ENCODE peak calls at places on chromosomes 4 and X, in seven cellular contexts. One of them, this sample, is unnamed.

GRCh38 chrX:3599787-3600465 is 113.5 kb downstream of the PRKX start:
- DNase-seq in CD8-positive, alpha-beta memory T cell: no peak
- DNase-seq in A673: peak; percentile 18
- DNase-seq in RPMI8226: no peak
- DNase-seq in dermis blood vessel endothelial cell: peak; percentile 4
- DNase-seq in nephron progenitor cell: no peak
- DNase-seq in HCT116: no peak
- DNase-seq in this sample: peak; percentile 1

GRCh38 chr4:80073362-80074008 is 456 bp upstream of the ANTXR2 start:
- DNase-seq in HCT116: no peak
- DNase-seq in dermis blood vessel endothelial cell: no peak
- DNase-seq in nephron progenitor cell: no peak
- DNase-seq in RPMI8226: peak; percentile 62
- DNase-seq in CD8-positive, alpha-beta memory T cell: peak; percentile 49
- DNase-seq in A673: no peak
- DNase-seq in this sample: no peak

GRCh38 chr4:73867783-73868182 is 1.4 kb upstream of the CXCL1 start:
- DNase-seq in A673: no peak
- DNase-seq in dermis blood vessel endothelial cell: peak; percentile 43
- DNase-seq in CD8-positive, alpha-beta memory T cell: no peak
- DNase-seq in RPMI8226: peak; percentile 25
- DNase-seq in nephron progenitor cell: no peak
- DNase-seq in HCT116: peak; percentile 70
- DNase-seq in this sample: no peak

GRCh38 chrX:42714981-42715688 is 62.8 kb downstream of the PPP1R2C start:
- DNase-seq in HCT116: no peak
- DNase-seq in RPMI8226: peak; percentile 57
- DNase-seq in nephron progenitor cell: peak; percentile 64
- DNase-seq in A673: peak; percentile 30
- DNase-seq in CD8-positive, alpha-beta memory T cell: peak; percentile 28
- DNase-seq in dermis blood vessel endothelial cell: no peak
- DNase-seq in this sample: no peak

GRCh38 chr4:142413516-142413915 is 432.6 kb downstream of the INPP4B start:
- DNase-seq in RPMI8226: no peak
- DNase-seq in CD8-positive, alpha-beta memory T cell: no peak
- DNase-seq in dermis blood vessel endothelial cell: no peak
- DNase-seq in nephron progenitor cell: no peak
- DNase-seq in A673: no peak
- DNase-seq in HCT116: no peak
- DNase-seq in this sample: no peak

GRCh38 chrX:9343971-9344370 is 120.9 kb upstream of the TBL1X start:
- DNase-seq in A673: no peak
- DNase-seq in HCT116: no peak
- DNase-seq in RPMI8226: no peak
- DNase-seq in CD8-positive, alpha-beta memory T cell: no peak
- DNase-seq in dermis blood vessel endothelial cell: no peak
- DNase-seq in nephron progenitor cell: no peak
- DNase-seq in this sample: no peak

GRCh38 chr4:188780028-188780427 is 640.8 kb downstream of the TRIML1 start:
- DNase-seq in dermis blood vessel endothelial cell: no peak
- DNase-seq in nephron progenitor cell: no peak
- DNase-seq in RPMI8226: no peak
- DNase-seq in A673: no peak
- DNase-seq in CD8-positive, alpha-beta memory T cell: no peak
- DNase-seq in HCT116: no peak
- DNase-seq in this sample: no peak

GRCh38 chr4:72055566-72055965 is 23.8 kb downstream of the NPFFR2 start:
- DNase-seq in HCT116: no peak
- DNase-seq in A673: no peak
- DNase-seq in nephron progenitor cell: no peak
- DNase-seq in RPMI8226: no peak
- DNase-seq in CD8-positive, alpha-beta memory T cell: no peak
- DNase-seq in dermis blood vessel endothelial cell: no peak
- DNase-seq in this sample: no peak

GRCh38 chr4:102586644-102587021 is 85.5 kb downstream of the NFKB1 start:
- DNase-seq in HCT116: no peak
- DNase-seq in CD8-positive, alpha-beta memory T cell: peak; percentile 33
- DNase-seq in dermis blood vessel endothelial cell: no peak
- DNase-seq in A673: no peak
- DNase-seq in nephron progenitor cell: no peak
- DNase-seq in RPMI8226: no peak
- DNase-seq in this sample: no peak

GRCh38 chr4:127400736-127401346 is 231.9 kb upstream of the INTU start:
- DNase-seq in nephron progenitor cell: peak; percentile 67
- DNase-seq in CD8-positive, alpha-beta memory T cell: no peak
- DNase-seq in HCT116: peak; percentile 73
- DNase-seq in dermis blood vessel endothelial cell: peak; percentile 79
- DNase-seq in RPMI8226: peak; percentile 48
- DNase-seq in A673: peak; percentile 87
- DNase-seq in this sample: peak; percentile 42

GRCh38 chr4:98181815-98182214 is 38.5 kb upstream of the STPG2 start:
- DNase-seq in dermis blood vessel endothelial cell: peak; percentile 17
- DNase-seq in RPMI8226: no peak
- DNase-seq in nephron progenitor cell: no peak
- DNase-seq in HCT116: no peak
- DNase-seq in CD8-positive, alpha-beta memory T cell: no peak
- DNase-seq in A673: peak; percentile 12
- DNase-seq in this sample: peak; percentile 1

GRCh38 chr4:1797861-1798529 is 4.9 kb downstream of the FGFR3 start:
- DNase-seq in dermis blood vessel endothelial cell: no peak
- DNase-seq in HCT116: no peak
- DNase-seq in A673: no peak
- DNase-seq in RPMI8226: no peak
- DNase-seq in nephron progenitor cell: no peak
- DNase-seq in CD8-positive, alpha-beta memory T cell: no peak
- DNase-seq in this sample: no peak

GRCh38 chrX:69362889-69363288 is 141.2 kb upstream of the NALF2 start:
- DNase-seq in RPMI8226: no peak
- DNase-seq in HCT116: no peak
- DNase-seq in dermis blood vessel endothelial cell: no peak
- DNase-seq in A673: peak; percentile 42
- DNase-seq in nephron progenitor cell: no peak
- DNase-seq in CD8-positive, alpha-beta memory T cell: no peak
- DNase-seq in this sample: no peak

GRCh38 chr4:26085581-26085980 is 171.6 kb downstream of the SMIM20 start:
- DNase-seq in A673: no peak
- DNase-seq in HCT116: no peak
- DNase-seq in dermis blood vessel endothelial cell: no peak
- DNase-seq in RPMI8226: no peak
- DNase-seq in CD8-positive, alpha-beta memory T cell: no peak
- DNase-seq in nephron progenitor cell: no peak
- DNase-seq in this sample: no peak

GRCh38 chr4:21476753-21477152 is 471.8 kb downstream of the KCNIP4 start:
- DNase-seq in CD8-positive, alpha-beta memory T cell: no peak
- DNase-seq in dermis blood vessel endothelial cell: peak; percentile 32
- DNase-seq in HCT116: no peak
- DNase-seq in RPMI8226: no peak
- DNase-seq in A673: no peak
- DNase-seq in nephron progenitor cell: peak; percentile 76
- DNase-seq in this sample: peak; percentile 7

GRCh38 chrX:3550871-3551270 is 162.6 kb downstream of the PRKX start:
- DNase-seq in dermis blood vessel endothelial cell: no peak
- DNase-seq in RPMI8226: no peak
- DNase-seq in HCT116: no peak
- DNase-seq in CD8-positive, alpha-beta memory T cell: no peak
- DNase-seq in A673: no peak
- DNase-seq in nephron progenitor cell: no peak
- DNase-seq in this sample: no peak

GRCh38 chrX:2828404-2829065 is at the start of gene GYG2:
- DNase-seq in HCT116: no peak
- DNase-seq in nephron progenitor cell: peak; percentile 87
- DNase-seq in CD8-positive, alpha-beta memory T cell: no peak
- DNase-seq in RPMI8226: no peak
- DNase-seq in A673: peak; percentile 26
- DNase-seq in dermis blood vessel endothelial cell: no peak
- DNase-seq in this sample: no peak

GRCh38 chr4:168461821-168462220 is 18.5 kb downstream of the DDX60L start:
- DNase-seq in CD8-positive, alpha-beta memory T cell: no peak
- DNase-seq in dermis blood vessel endothelial cell: no peak
- DNase-seq in nephron progenitor cell: no peak
- DNase-seq in A673: no peak
- DNase-seq in RPMI8226: no peak
- DNase-seq in HCT116: no peak
- DNase-seq in this sample: no peak

GRCh38 chrX:57821703-57822375 is 88.4 kb downstream of the ZXDA start:
- DNase-seq in CD8-positive, alpha-beta memory T cell: peak; percentile 24
- DNase-seq in RPMI8226: peak; percentile 74
- DNase-seq in A673: peak; percentile 81
- DNase-seq in nephron progenitor cell: no peak
- DNase-seq in HCT116: peak; percentile 48
- DNase-seq in dermis blood vessel endothelial cell: peak; percentile 79
- DNase-seq in this sample: peak; percentile 74

GRCh38 chr4:139241086-139241783 is 38.8 kb downstream of the MGARP start:
- DNase-seq in HCT116: no peak
- DNase-seq in RPMI8226: no peak
- DNase-seq in dermis blood vessel endothelial cell: no peak
- DNase-seq in nephron progenitor cell: no peak
- DNase-seq in A673: no peak
- DNase-seq in CD8-positive, alpha-beta memory T cell: no peak
- DNase-seq in this sample: no peak

GRCh38 chrX:152993933-152994332 is at the start of gene PNMA5:
- DNase-seq in CD8-positive, alpha-beta memory T cell: no peak
- DNase-seq in A673: no peak
- DNase-seq in nephron progenitor cell: no peak
- DNase-seq in RPMI8226: no peak
- DNase-seq in HCT116: no peak
- DNase-seq in dermis blood vessel endothelial cell: no peak
- DNase-seq in this sample: no peak

GRCh38 chr4:173333658-173334084 is 487 bp downstream of the HMGB2 start:
- DNase-seq in dermis blood vessel endothelial cell: peak; percentile 52
- DNase-seq in A673: peak; percentile 58
- DNase-seq in CD8-positive, alpha-beta memory T cell: no peak
- DNase-seq in nephron progenitor cell: peak; percentile 68
- DNase-seq in HCT116: no peak
- DNase-seq in RPMI8226: peak; percentile 39
- DNase-seq in this sample: no peak

GRCh38 chr4:158810487-158811215 is 41.8 kb downstream of the FNIP2 start:
- DNase-seq in CD8-positive, alpha-beta memory T cell: no peak
- DNase-seq in nephron progenitor cell: no peak
- DNase-seq in A673: peak; percentile 36
- DNase-seq in dermis blood vessel endothelial cell: peak; percentile 93
- DNase-seq in HCT116: peak; percentile 8
- DNase-seq in RPMI8226: no peak
- DNase-seq in this sample: peak; percentile 82

GRCh38 chrX:37958493-37959211 is 47.7 kb upstream of the SYTL5 start:
- DNase-seq in nephron progenitor cell: peak; percentile 6
- DNase-seq in HCT116: no peak
- DNase-seq in RPMI8226: no peak
- DNase-seq in A673: peak; percentile 46
- DNase-seq in dermis blood vessel endothelial cell: no peak
- DNase-seq in CD8-positive, alpha-beta memory T cell: no peak
- DNase-seq in this sample: no peak

GRCh38 chrX:136909706-136910564 is 29.4 kb upstream of the RBMX start:
- DNase-seq in CD8-positive, alpha-beta memory T cell: peak; percentile 51
- DNase-seq in A673: peak; percentile 96
- DNase-seq in RPMI8226: peak; percentile 80
- DNase-seq in HCT116: peak; percentile 74
- DNase-seq in nephron progenitor cell: peak; percentile 77
- DNase-seq in dermis blood vessel endothelial cell: peak; percentile 72
- DNase-seq in this sample: peak; percentile 75

GRCh38 chr4:59457576-59457975 is 1742.5 kb upstream of the ADGRL3 start:
- DNase-seq in CD8-positive, alpha-beta memory T cell: no peak
- DNase-seq in RPMI8226: no peak
- DNase-seq in HCT116: no peak
- DNase-seq in nephron progenitor cell: no peak
- DNase-seq in dermis blood vessel endothelial cell: no peak
- DNase-seq in A673: no peak
- DNase-seq in this sample: no peak

GRCh38 chr4:141121101-141121500 is 12.2 kb downstream of the RNF150 start:
- DNase-seq in nephron progenitor cell: no peak
- DNase-seq in A673: no peak
- DNase-seq in HCT116: no peak
- DNase-seq in dermis blood vessel endothelial cell: no peak
- DNase-seq in CD8-positive, alpha-beta memory T cell: no peak
- DNase-seq in RPMI8226: no peak
- DNase-seq in this sample: no peak

GRCh38 chrX:9464435-9465371 is at the start of gene TBL1X:
- DNase-seq in A673: peak; percentile 65
- DNase-seq in CD8-positive, alpha-beta memory T cell: peak; percentile 56
- DNase-seq in nephron progenitor cell: peak; percentile 75
- DNase-seq in HCT116: no peak
- DNase-seq in RPMI8226: peak; percentile 77
- DNase-seq in dermis blood vessel endothelial cell: peak; percentile 49
- DNase-seq in this sample: peak; percentile 64

GRCh38 chrX:132491191-132491590 is 2.4 kb upstream of the MBNL3 start:
- DNase-seq in RPMI8226: peak; percentile 75
- DNase-seq in CD8-positive, alpha-beta memory T cell: peak; percentile 48
- DNase-seq in dermis blood vessel endothelial cell: no peak
- DNase-seq in nephron progenitor cell: no peak
- DNase-seq in A673: peak; percentile 18
- DNase-seq in HCT116: no peak
- DNase-seq in this sample: no peak

GRCh38 chr4:73919691-73920090 is 50.5 kb downstream of the CXCL1 start:
- DNase-seq in A673: no peak
- DNase-seq in dermis blood vessel endothelial cell: no peak
- DNase-seq in RPMI8226: no peak
- DNase-seq in HCT116: no peak
- DNase-seq in CD8-positive, alpha-beta memory T cell: no peak
- DNase-seq in nephron progenitor cell: no peak
- DNase-seq in this sample: no peak

GRCh38 chr4:19752600-19752999 is 499.1 kb upstream of the SLIT2 start:
- DNase-seq in dermis blood vessel endothelial cell: no peak
- DNase-seq in A673: no peak
- DNase-seq in CD8-positive, alpha-beta memory T cell: no peak
- DNase-seq in HCT116: no peak
- DNase-seq in RPMI8226: no peak
- DNase-seq in nephron progenitor cell: no peak
- DNase-seq in this sample: no peak

This sample was measured in dermis microvascular lymphatic vessel endothelial cell.